ENCODE peak calls at places on chromosomes 11 and 22, in eight cellular contexts. F is pancreas, R is Right ventricle myocardium superior, I is HT1080, E is OCI-LY7, V is cardiac septum, L is sigmoid colon, T is activated T-cell treated with anti-CD3 and anti-CD28 coated beads for 1 hour. A is an unnamed sample.

GRCh38 chr22:17980638-17981051 is 43.7 kb downstream of the MICAL3 start:
- DNase-seq in I (no peak), R (no peak), V (no peak), L (no peak), T (peak; percentile 26), F (no peak), E (peak; percentile 75), A (no peak)

GRCh38 chr11:69801513-69802335 is 17.5 kb downstream of the FGF3 start:
- DNase-seq in R (no peak), V (no peak), F (peak; percentile 40), L (no peak), T (peak; percentile 8), E (peak; percentile 27), I (no peak), A (no peak)

GRCh38 chr11:120057595-120058581 is 80.0 kb downstream of the TRIM29 start:
- DNase-seq in V (no peak), R (no peak), I (peak; percentile 57), T (no peak), F (no peak), L (no peak), E (no peak), A (peak; percentile 82)

GRCh38 chr22:33785283-33785991 is 134.8 kb downstream of the LARGE1 start:
- DNase-seq in T (no peak), E (no peak), R (no peak), L (no peak), I (peak; percentile 7), F (no peak), V (no peak), A (no peak)

GRCh38 chr11:88106685-88107084 is 68.6 kb downstream of the RAB38 start:
- DNase-seq in T (no peak), I (no peak), E (no peak), F (no peak), V (no peak), L (no peak), R (no peak), A (no peak)

GRCh38 chr11:108788565-108789199 is 123.8 kb downstream of the DDX10 start:
- DNase-seq in F (no peak), V (no peak), L (no peak), R (no peak), T (no peak), E (peak; percentile 6), I (peak; percentile 34), A (no peak)

GRCh38 chr11:62337682-62338181 is 484 bp downstream of the ASRGL1 start:
- DNase-seq in V (no peak), I (peak; percentile 6), E (no peak), L (no peak), R (peak; percentile 47), T (peak; percentile 2), F (peak; percentile 50), A (peak; percentile 82)

GRCh38 chr11:35799655-35800054 is 137.1 kb downstream of the TRIM44 start:
- DNase-seq in T (no peak), E (no peak), R (no peak), F (no peak), L (no peak), V (no peak), I (no peak), A (no peak)

GRCh38 chr11:30585067-30585891 is 874 bp downstream of the MPPED2 start:
- DNase-seq in E (no peak), T (no peak), I (no peak), R (peak; percentile 62), L (peak; percentile 74), V (peak; percentile 75), F (peak; percentile 42), A (peak; percentile 81)

GRCh38 chr11:64837887-64838351 is 6.5 kb downstream of the CDC42BPG start:
- DNase-seq in R (no peak), E (no peak), V (no peak), F (peak; percentile 48), L (no peak), T (no peak), I (no peak), A (no peak)